ENCODE peak calls at places on chromosomes 12 and 14, in six cellular contexts. One of them, this sample, is unnamed.

GRCh38 chr12:94818970-94819369 is 168.6 kb upstream of the TMCC3 start:
- DNase-seq in activated naive CD4-positive, alpha-beta T cell: no peak
- DNase-seq in D341Med: no peak
- DNase-seq in tibial artery: no peak
- DNase-seq in NCI-H345: no peak
- DNase-seq in C1 segment of cervical spinal cord: no peak
- DNase-seq in this sample: no peak

GRCh38 chr12:128844031-128844635 is 9.1 kb upstream of the GLT1D1 start:
- DNase-seq in tibial artery: no peak
- DNase-seq in D341Med: no peak
- DNase-seq in activated naive CD4-positive, alpha-beta T cell: no peak
- DNase-seq in C1 segment of cervical spinal cord: no peak
- DNase-seq in NCI-H345: no peak
- DNase-seq in this sample: no peak

GRCh38 chr14:31388687-31389413 is 31.5 kb downstream of the HEATR5A start:
- DNase-seq in NCI-H345: no peak
- DNase-seq in activated naive CD4-positive, alpha-beta T cell: no peak
- DNase-seq in C1 segment of cervical spinal cord: no peak
- DNase-seq in D341Med: no peak
- DNase-seq in tibial artery: no peak
- DNase-seq in this sample: no peak

GRCh38 chr12:122850695-122851350 is 15.6 kb downstream of the HIP1R start:
- DNase-seq in tibial artery: no peak
- DNase-seq in C1 segment of cervical spinal cord: no peak
- DNase-seq in D341Med: no peak
- DNase-seq in NCI-H345: no peak
- DNase-seq in activated naive CD4-positive, alpha-beta T cell: no peak
- DNase-seq in this sample: no peak

GRCh38 chr12:130246560-130246959 is 84.3 kb downstream of the FZD10 start:
- DNase-seq in D341Med: no peak
- DNase-seq in NCI-H345: no peak
- DNase-seq in tibial artery: no peak
- DNase-seq in C1 segment of cervical spinal cord: no peak
- DNase-seq in activated naive CD4-positive, alpha-beta T cell: no peak
- DNase-seq in this sample: no peak

GRCh38 chr12:31289443-31289842 is 36.5 kb downstream of the SINHCAF start:
- DNase-seq in C1 segment of cervical spinal cord: no peak
- DNase-seq in NCI-H345: no peak
- DNase-seq in tibial artery: no peak
- DNase-seq in activated naive CD4-positive, alpha-beta T cell: no peak
- DNase-seq in D341Med: no peak
- DNase-seq in this sample: no peak

GRCh38 chr14:93980464-93981201 is 4.3 kb upstream of the ASB2 start:
- DNase-seq in activated naive CD4-positive, alpha-beta T cell: no peak
- DNase-seq in NCI-H345: no peak
- DNase-seq in D341Med: no peak
- DNase-seq in C1 segment of cervical spinal cord: no peak
- DNase-seq in tibial artery: peak
- DNase-seq in this sample: no peak

GRCh38 chr12:120630139-120630895 is 10.1 kb upstream of the CABP1 start:
- DNase-seq in C1 segment of cervical spinal cord: no peak
- DNase-seq in NCI-H345: no peak
- DNase-seq in D341Med: no peak
- DNase-seq in tibial artery: no peak
- DNase-seq in activated naive CD4-positive, alpha-beta T cell: no peak
- DNase-seq in this sample: no peak

GRCh38 chr12:19010726-19011125 is 118.8 kb upstream of the PLEKHA5 start:
- DNase-seq in activated naive CD4-positive, alpha-beta T cell: no peak
- DNase-seq in NCI-H345: no peak
- DNase-seq in C1 segment of cervical spinal cord: no peak
- DNase-seq in D341Med: no peak
- DNase-seq in tibial artery: no peak
- DNase-seq in this sample: no peak

GRCh38 chr14:93114068-93114710 is 1.5 kb downstream of the ITPK1 start:
- DNase-seq in tibial artery: no peak
- DNase-seq in activated naive CD4-positive, alpha-beta T cell: no peak
- DNase-seq in NCI-H345: peak
- DNase-seq in D341Med: no peak
- DNase-seq in C1 segment of cervical spinal cord: no peak
- DNase-seq in this sample: peak

GRCh38 chr12:28294300-28294699 is 104.0 kb downstream of the CCDC91 start:
- DNase-seq in NCI-H345: no peak
- DNase-seq in tibial artery: no peak
- DNase-seq in C1 segment of cervical spinal cord: no peak
- DNase-seq in activated naive CD4-positive, alpha-beta T cell: no peak
- DNase-seq in D341Med: no peak
- DNase-seq in this sample: no peak

GRCh38 chr12:57591567-57592325 is 754 bp downstream of the PIP4K2C start:
- DNase-seq in C1 segment of cervical spinal cord: no peak
- DNase-seq in D341Med: no peak
- DNase-seq in tibial artery: peak
- DNase-seq in activated naive CD4-positive, alpha-beta T cell: no peak
- DNase-seq in NCI-H345: peak
- DNase-seq in this sample: no peak

This sample was measured in T-helper 2 cell.